ENCODE peak calls at places on chromosomes 7 and 10, in six cellular contexts. One of them, this sample, is unnamed.

GRCh38 chr10:73253226-73253557 is 748 bp upstream of the MRPS16 start:
- DNase-seq in OCI-LY7: peak
- DNase-seq in omental fat pad: no peak
- DNase-seq in Panc1: no peak
- DNase-seq in epithelial cell of esophagus: peak
- DNase-seq in H9: no peak
- DNase-seq in this sample: no peak

GRCh38 chr7:51019231-51019844 is 236.6 kb upstream of the GRB10 start:
- DNase-seq in OCI-LY7: no peak
- DNase-seq in omental fat pad: no peak
- DNase-seq in Panc1: no peak
- DNase-seq in epithelial cell of esophagus: peak
- DNase-seq in H9: no peak
- DNase-seq in this sample: no peak

GRCh38 chr10:18238875-18239485 is 98.8 kb downstream of the CACNB2 start:
- DNase-seq in OCI-LY7: peak
- DNase-seq in omental fat pad: no peak
- DNase-seq in Panc1: no peak
- DNase-seq in epithelial cell of esophagus: peak
- DNase-seq in H9: no peak
- DNase-seq in this sample: no peak

GRCh38 chr7:19030280-19030679 is 87.2 kb downstream of the TWIST1 start:
- DNase-seq in OCI-LY7: no peak
- DNase-seq in omental fat pad: no peak
- DNase-seq in Panc1: no peak
- DNase-seq in epithelial cell of esophagus: no peak
- DNase-seq in H9: no peak
- DNase-seq in this sample: no peak

GRCh38 chr7:73615886-73616285 is 8.4 kb downstream of the MLXIPL start:
- DNase-seq in OCI-LY7: peak
- DNase-seq in omental fat pad: no peak
- DNase-seq in Panc1: no peak
- DNase-seq in epithelial cell of esophagus: peak
- DNase-seq in H9: peak
- DNase-seq in this sample: no peak

GRCh38 chr7:107982463-107982862 is 20.5 kb downstream of the LAMB1 start:
- DNase-seq in OCI-LY7: no peak
- DNase-seq in omental fat pad: no peak
- DNase-seq in Panc1: no peak
- DNase-seq in epithelial cell of esophagus: no peak
- DNase-seq in H9: no peak
- DNase-seq in this sample: no peak

GRCh38 chr10:48542471-48543210 is 62.2 kb downstream of the ARHGAP22 start:
- DNase-seq in OCI-LY7: no peak
- DNase-seq in omental fat pad: no peak
- DNase-seq in Panc1: no peak
- DNase-seq in epithelial cell of esophagus: no peak
- DNase-seq in H9: peak
- DNase-seq in this sample: no peak

GRCh38 chr7:121546632-121547340 is 150.7 kb upstream of the FAM3C start:
- DNase-seq in OCI-LY7: no peak
- DNase-seq in omental fat pad: no peak
- DNase-seq in Panc1: no peak
- DNase-seq in epithelial cell of esophagus: no peak
- DNase-seq in H9: no peak
- DNase-seq in this sample: no peak

GRCh38 chr7:33964417-33965115 is 59.2 kb downstream of the BMPER start:
- DNase-seq in OCI-LY7: no peak
- DNase-seq in omental fat pad: no peak
- DNase-seq in Panc1: no peak
- DNase-seq in epithelial cell of esophagus: no peak
- DNase-seq in H9: no peak
- DNase-seq in this sample: no peak

GRCh38 chr7:122155566-122155965 is 11.5 kb upstream of the AASS start:
- DNase-seq in OCI-LY7: no peak
- DNase-seq in omental fat pad: no peak
- DNase-seq in Panc1: no peak
- DNase-seq in epithelial cell of esophagus: no peak
- DNase-seq in H9: no peak
- DNase-seq in this sample: no peak

GRCh38 chr7:22601812-22602568 is 102.0 kb upstream of the STEAP1B start:
- DNase-seq in OCI-LY7: no peak
- DNase-seq in omental fat pad: no peak
- DNase-seq in Panc1: no peak
- DNase-seq in epithelial cell of esophagus: peak
- DNase-seq in H9: no peak
- DNase-seq in this sample: no peak

GRCh38 chr7:40717242-40717641 is 582.4 kb downstream of the SUGCT start:
- DNase-seq in OCI-LY7: peak
- DNase-seq in omental fat pad: no peak
- DNase-seq in Panc1: no peak
- DNase-seq in epithelial cell of esophagus: peak
- DNase-seq in H9: peak
- DNase-seq in this sample: peak

GRCh38 chr10:80132299-80133139 is at the start of gene PLAC9:
- DNase-seq in OCI-LY7: no peak
- DNase-seq in omental fat pad: no peak
- DNase-seq in Panc1: no peak
- DNase-seq in epithelial cell of esophagus: no peak
- DNase-seq in H9: peak
- DNase-seq in this sample: no peak

GRCh38 chr10:110863361-110863760 is 8.4 kb upstream of the PDCD4 start:
- DNase-seq in OCI-LY7: no peak
- DNase-seq in omental fat pad: no peak
- DNase-seq in Panc1: no peak
- DNase-seq in epithelial cell of esophagus: no peak
- DNase-seq in H9: no peak
- DNase-seq in this sample: no peak

GRCh38 chr10:14751576-14752330 is 22.9 kb downstream of the FAM107B start:
- DNase-seq in OCI-LY7: peak
- DNase-seq in omental fat pad: no peak
- DNase-seq in Panc1: no peak
- DNase-seq in epithelial cell of esophagus: no peak
- DNase-seq in H9: no peak
- DNase-seq in this sample: no peak

GRCh38 chr7:129843982-129844840 is 108.5 kb downstream of the UBE2H start:
- DNase-seq in OCI-LY7: peak
- DNase-seq in omental fat pad: no peak
- DNase-seq in Panc1: no peak
- DNase-seq in epithelial cell of esophagus: no peak
- DNase-seq in H9: no peak
- DNase-seq in this sample: no peak

DNA sequence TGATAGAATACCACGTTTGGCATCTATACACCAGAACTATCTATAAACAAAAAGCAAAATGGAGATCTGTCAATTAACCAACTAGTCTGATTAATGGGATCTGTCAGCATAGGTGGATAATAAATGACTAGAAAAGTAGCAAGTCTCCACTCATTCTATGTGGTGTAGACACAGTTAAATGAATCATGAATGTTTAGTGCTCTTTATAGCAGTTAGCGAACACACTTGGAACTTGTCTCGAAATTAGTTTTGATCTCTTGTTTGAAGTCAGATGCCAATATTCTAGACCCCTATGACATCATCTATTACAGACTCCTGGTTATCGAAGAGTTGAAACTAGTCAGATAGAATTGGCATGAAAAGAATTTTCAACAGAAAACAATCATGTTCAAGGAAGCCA is 259.7 kb downstream of the AHR start:
- DNase-seq in OCI-LY7: no peak
- DNase-seq in omental fat pad: no peak
- DNase-seq in Panc1: no peak
- DNase-seq in epithelial cell of esophagus: peak
- DNase-seq in H9: no peak
- DNase-seq in this sample: no peak
- TF ChIP-seq CTCF in OCI-LY7: no peak
- TF ChIP-seq CTCF in omental fat pad: no peak
- TF ChIP-seq CTCF in Panc1: no peak
- TF ChIP-seq CTCF in epithelial cell of esophagus: no peak
- TF ChIP-seq CTCF in H9: no peak
- TF ChIP-seq CTCF in this sample: no peak

GRCh38 chr10:69692891-69693290 is 62.8 kb downstream of the FAM241B start:
- DNase-seq in OCI-LY7: no peak
- DNase-seq in omental fat pad: no peak
- DNase-seq in Panc1: no peak
- DNase-seq in epithelial cell of esophagus: no peak
- DNase-seq in H9: no peak
- DNase-seq in this sample: no peak

GRCh38 chr10:69696073-69696731 is 66.2 kb downstream of the FAM241B start:
- DNase-seq in OCI-LY7: no peak
- DNase-seq in omental fat pad: no peak
- DNase-seq in Panc1: no peak
- DNase-seq in epithelial cell of esophagus: peak
- DNase-seq in H9: peak
- DNase-seq in this sample: no peak

GRCh38 chr10:69697006-69697405 is 67.0 kb downstream of the FAM241B start:
- DNase-seq in OCI-LY7: no peak
- DNase-seq in omental fat pad: no peak
- DNase-seq in Panc1: no peak
- DNase-seq in epithelial cell of esophagus: peak
- DNase-seq in H9: no peak
- DNase-seq in this sample: no peak

DNA sequence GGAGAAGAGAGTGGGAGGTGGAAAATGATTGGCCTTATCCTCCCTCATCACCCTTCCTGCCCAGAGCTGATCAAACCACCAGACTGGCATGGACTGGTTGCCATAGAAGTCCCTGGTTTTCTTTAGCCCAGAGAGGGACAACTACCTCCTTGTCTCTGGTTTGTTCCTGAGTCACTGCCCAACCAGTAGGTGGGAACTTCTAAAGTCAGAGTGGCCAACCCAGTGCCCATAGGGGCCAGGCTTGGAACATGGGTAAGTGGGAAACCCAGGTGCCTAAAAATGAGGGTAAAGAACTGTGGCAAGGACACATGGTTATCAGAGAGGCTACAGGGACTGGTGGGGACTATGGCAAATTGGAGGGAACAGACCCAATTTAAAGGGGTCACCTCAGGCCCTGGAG is 63.8 kb downstream of the FAM241B start:
- DNase-seq in OCI-LY7: no peak
- DNase-seq in omental fat pad: no peak
- DNase-seq in Panc1: no peak
- DNase-seq in epithelial cell of esophagus: no peak
- DNase-seq in H9: no peak
- DNase-seq in this sample: no peak
- TF ChIP-seq CTCF in OCI-LY7: no peak
- TF ChIP-seq CTCF in omental fat pad: no peak
- TF ChIP-seq CTCF in Panc1: no peak
- TF ChIP-seq CTCF in epithelial cell of esophagus: no peak
- TF ChIP-seq CTCF in H9: no peak
- TF ChIP-seq CTCF in this sample: no peak

DNA sequence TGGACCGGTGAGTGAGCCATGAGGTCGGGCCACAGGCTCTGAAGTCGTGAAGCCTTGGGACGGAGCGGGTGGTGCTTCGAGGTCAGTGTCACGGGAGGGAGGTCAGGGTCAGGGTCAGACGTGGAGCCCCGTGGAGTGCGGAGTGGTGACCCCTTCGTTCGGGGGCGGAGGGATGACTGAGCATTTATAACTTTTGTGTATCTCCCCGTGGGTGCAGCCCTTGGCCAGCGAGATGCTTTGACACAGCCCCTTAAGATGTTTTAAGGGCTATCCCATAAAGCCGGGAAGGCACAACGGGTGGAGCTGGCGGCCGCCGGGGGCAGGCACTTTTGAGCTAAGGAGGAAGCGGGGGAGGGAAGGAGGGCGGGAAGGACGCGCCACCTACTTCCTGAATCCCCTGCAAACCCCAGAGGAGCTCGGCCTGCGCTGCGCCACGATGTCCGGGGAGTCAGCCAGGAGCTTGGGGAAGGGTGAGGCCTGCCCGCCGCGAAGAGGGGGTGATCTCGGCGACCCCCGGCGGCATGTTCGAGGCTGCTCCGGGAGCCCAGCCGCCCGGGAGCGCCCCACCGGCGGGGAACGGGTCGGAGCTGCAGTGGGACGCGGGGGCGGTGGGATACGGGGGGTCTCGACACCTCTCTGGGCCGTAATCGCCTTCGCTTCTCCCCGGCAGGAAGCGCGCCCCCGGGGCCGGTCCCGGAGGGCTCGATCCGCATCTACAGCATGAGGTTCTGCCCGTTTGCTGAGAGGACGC is at the start of gene GSTO1:
- DNase-seq in OCI-LY7: peak
- DNase-seq in omental fat pad: peak
- DNase-seq in Panc1: no peak
- DNase-seq in epithelial cell of esophagus: peak
- DNase-seq in H9: peak
- DNase-seq in this sample: no peak
- TF ChIP-seq CTCF in OCI-LY7: no peak
- TF ChIP-seq CTCF in omental fat pad: no peak
- TF ChIP-seq CTCF in Panc1: no peak
- TF ChIP-seq CTCF in epithelial cell of esophagus: no peak
- TF ChIP-seq CTCF in H9: no peak
- TF ChIP-seq CTCF in this sample: peak

GRCh38 chr10:71431945-71432905 is 35.5 kb downstream of the CDH23 start:
- DNase-seq in OCI-LY7: no peak
- DNase-seq in omental fat pad: no peak
- DNase-seq in Panc1: no peak
- DNase-seq in epithelial cell of esophagus: no peak
- DNase-seq in H9: peak
- DNase-seq in this sample: peak
- TF ChIP-seq CTCF in OCI-LY7: peak
- TF ChIP-seq CTCF in omental fat pad: no peak
- TF ChIP-seq CTCF in Panc1: no peak
- TF ChIP-seq CTCF in epithelial cell of esophagus: peak
- TF ChIP-seq CTCF in H9: peak
- TF ChIP-seq CTCF in this sample: peak

GRCh38 chr10:68302503-68302823 is 29.4 kb upstream of the HNRNPH3 start:
- DNase-seq in OCI-LY7: no peak
- DNase-seq in omental fat pad: no peak
- DNase-seq in Panc1: no peak
- DNase-seq in epithelial cell of esophagus: no peak
- DNase-seq in H9: no peak
- DNase-seq in this sample: no peak
- TF ChIP-seq CTCF in OCI-LY7: no peak
- TF ChIP-seq CTCF in omental fat pad: no peak
- TF ChIP-seq CTCF in Panc1: peak
- TF ChIP-seq CTCF in epithelial cell of esophagus: no peak
- TF ChIP-seq CTCF in H9: no peak
- TF ChIP-seq CTCF in this sample: peak

GRCh38 chr7:138727336-138728099 is 26.4 kb upstream of the SVOPL start:
- DNase-seq in OCI-LY7: no peak
- DNase-seq in omental fat pad: no peak
- DNase-seq in Panc1: no peak
- DNase-seq in epithelial cell of esophagus: peak
- DNase-seq in H9: no peak
- DNase-seq in this sample: no peak

GRCh38 chr7:138729444-138729843 is 28.3 kb upstream of the SVOPL start:
- DNase-seq in OCI-LY7: no peak
- DNase-seq in omental fat pad: no peak
- DNase-seq in Panc1: no peak
- DNase-seq in epithelial cell of esophagus: no peak
- DNase-seq in H9: no peak
- DNase-seq in this sample: no peak

DNA sequence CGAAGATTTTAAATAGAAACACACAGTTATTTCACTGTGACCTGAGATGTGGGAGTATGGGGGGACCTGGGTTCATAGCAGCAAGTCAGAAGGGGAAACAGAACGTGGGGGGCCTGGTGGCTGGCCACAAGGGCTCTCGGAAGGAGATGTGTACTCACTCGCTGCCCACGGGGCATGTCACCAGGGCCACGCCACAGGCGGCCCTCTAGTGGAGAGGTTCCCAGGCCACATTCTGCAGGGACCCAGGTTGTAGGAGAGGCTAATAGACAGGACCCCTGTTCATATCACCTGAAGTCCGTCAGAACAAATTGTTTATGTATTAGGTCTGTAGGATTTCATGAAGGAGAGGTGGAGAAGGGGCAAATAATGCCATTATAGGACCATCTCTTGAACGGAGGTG is 25.1 kb upstream of the SVOPL start:
- DNase-seq in OCI-LY7: no peak
- DNase-seq in omental fat pad: no peak
- DNase-seq in Panc1: no peak
- DNase-seq in epithelial cell of esophagus: no peak
- DNase-seq in H9: peak
- DNase-seq in this sample: no peak
- TF ChIP-seq CTCF in OCI-LY7: peak
- TF ChIP-seq CTCF in omental fat pad: no peak
- TF ChIP-seq CTCF in Panc1: no peak
- TF ChIP-seq CTCF in epithelial cell of esophagus: no peak
- TF ChIP-seq CTCF in H9: peak
- TF ChIP-seq CTCF in this sample: no peak

This sample was measured in type B pancreatic cell.